ENCODE peak calls at places on chromosomes 11 and 22, in eight cellular contexts. X, E, F, W, K, T, B and U are unnamed samples.

GRCh38 chr22:28597665-28598064 is 82.0 kb downstream of the TTC28 start:
- DNase-seq in W (no peak), X (no peak), B (no peak), F (peak; percentile 35), K (no peak), T (no peak), E (no peak), U (no peak)

GRCh38 chr11:64560139-64560771 is 30.8 kb upstream of the SLC22A12 start:
- DNase-seq in B (no peak), K (no peak), E (no peak), F (no peak), X (no peak), T (no peak), W (no peak), U (no peak)

GRCh38 chr11:105334025-105334714 is 194.6 kb upstream of the CARD18 start:
- DNase-seq in T (no peak), K (no peak), B (no peak), W (no peak), E (no peak), F (no peak), X (no peak), U (no peak)

GRCh38 chr11:101576536-101576935 is 7.3 kb downstream of the TRPC6 start:
- DNase-seq in F (no peak), K (no peak), W (no peak), B (no peak), X (no peak), E (no peak), T (no peak), U (no peak)

GRCh38 chr22:47089796-47090460 is 327.5 kb downstream of the TBC1D22A start:
- DNase-seq in B (no peak), T (no peak), W (no peak), F (no peak), K (no peak), E (no peak), X (no peak), U (no peak)

GRCh38 chr11:5605849-5606248 is 9.4 kb downstream of the TRIM6 start:
- DNase-seq in W (peak; percentile 59), E (no peak), K (no peak), T (no peak), F (no peak), X (no peak), B (no peak), U (no peak)

GRCh38 chr11:126461096-126461440 is 105.6 kb downstream of the ST3GAL4 start:
- DNase-seq in K (no peak), W (no peak), E (no peak), F (no peak), B (no peak), T (no peak), X (no peak), U (no peak)

GRCh38 chr22:43330178-43331063 is 12.8 kb downstream of the SCUBE1 start:
- DNase-seq in X (no peak), B (no peak), W (no peak), F (no peak), E (no peak), T (no peak), K (no peak), U (no peak)

GRCh38 chr11:18368236-18368635 is 26.1 kb upstream of the LDHA start:
- DNase-seq in X (no peak), T (no peak), W (peak; percentile 31), B (no peak), E (no peak), K (no peak), F (no peak), U (no peak)

GRCh38 chr22:46245515-46245914 is 4.6 kb downstream of the CDPF1 start:
- DNase-seq in B (peak; percentile 56), W (peak; percentile 39), T (no peak), X (peak; percentile 78), E (no peak), K (no peak), F (no peak), U (no peak)

GRCh38 chr11:44727373-44728084 is 767 bp downstream of the TSPAN18 start:
- DNase-seq in T (peak; percentile 79), F (peak; percentile 74), B (no peak), W (peak; percentile 92), K (peak; percentile 88), X (peak; percentile 60), E (peak; percentile 90), U (peak; percentile 94)

GRCh38 chr11:17572791-17573460 is 25.9 kb downstream of the OTOG start:
- DNase-seq in X (no peak), T (no peak), F (no peak), E (no peak), K (peak; percentile 2), W (no peak), B (no peak), U (no peak)

GRCh38 chr11:111063711-111064110 is 181.8 kb upstream of the POU2AF2 start:
- DNase-seq in K (no peak), E (no peak), B (no peak), F (no peak), T (no peak), X (no peak), W (peak; percentile 15), U (no peak)